ENCODE peak calls at places on chromosomes 11 and 22, in five cellular contexts. C is right lobe of liver, F is AG04450, A is fibroblast of lung, M is GM23338. R is an unnamed sample.
A peak's percentile ranks its signal among the peaks of the same experiment; 100 is the strongest.

GRCh38 chr11:69510471-69511357 is 29.3 kb downstream of the LINC01488 start:
- DNase-seq in C (peak; percentile 37), F (no peak), A (peak; percentile 69), M (no peak), R (peak; percentile 48)

GRCh38 chr11:36373040-36374010 is 77.2 kb downstream of the PRR5L start:
- DNase-seq in C (no peak), F (no peak), A (no peak), M (no peak), R (no peak)

GRCh38 chr22:42548597-42549328 is 5.0 kb upstream of the SERHL2 start:
- DNase-seq in C (no peak), F (no peak), A (no peak), M (peak; percentile 58), R (peak; percentile 75)

GRCh38 chr22:35684270-35684700 is 33.4 kb upstream of the APOL5 start:
- DNase-seq in C (no peak), F (no peak), A (peak; percentile 81), M (peak; percentile 67), R (peak; percentile 75)

GRCh38 chr11:69852051-69852450 is 32.8 kb upstream of the FGF3 start:
- DNase-seq in C (no peak), F (no peak), A (no peak), M (no peak), R (peak; percentile 33)

GRCh38 chr11:69383372-69383771 is 89.4 kb downstream of the MYEOV start:
- DNase-seq in C (no peak), F (no peak), A (no peak), M (no peak), R (peak; percentile 16)

GRCh38 chr11:113796663-113797259 is 17.2 kb downstream of the CLDN25 start:
- DNase-seq in C (no peak), F (no peak), A (peak; percentile 42), M (peak; percentile 87), R (peak; percentile 48)

GRCh38 chr11:129951883-129952262 is 50.8 kb downstream of the PRDM10 start:
- DNase-seq in C (no peak), F (no peak), A (no peak), M (no peak), R (no peak)

GRCh38 chr11:31793264-31793663 is 17.9 kb downstream of the PAX6 start:
- DNase-seq in C (no peak), F (no peak), A (no peak), M (no peak), R (no peak)

GRCh38 chr22:36822581-36822980 is 5.7 kb upstream of the PVALB start:
- DNase-seq in C (no peak), F (no peak), A (no peak), M (peak; percentile 59), R (peak; percentile 86)

GRCh38 chr11:107043242-107043991 is 25.1 kb upstream of the GUCY1A2 start:
- DNase-seq in C (no peak), F (peak; percentile 77), A (peak; percentile 94), M (no peak), R (no peak)

GRCh38 chr22:36293606-36294292 is 40.8 kb downstream of the APOL1 start:
- DNase-seq in C (peak; percentile 46), F (no peak), A (no peak), M (no peak), R (no peak)

GRCh38 chr11:8298801-8299786 is 35.4 kb upstream of the LMO1 start:
- DNase-seq in C (no peak), F (no peak), A (no peak), M (no peak), R (peak; percentile 31)

GRCh38 chr22:32475428-32476010 is 908 bp downstream of the FBXO7 start:
- DNase-seq in C (peak; percentile 58), F (no peak), A (peak; percentile 65), M (peak; percentile 39), R (peak; percentile 66)

GRCh38 chr11:118171274-118172062 is 5.0 kb downstream of the SCN2B start:
- DNase-seq in C (peak; percentile 74), F (peak; percentile 8), A (peak; percentile 58), M (peak; percentile 94), R (peak; percentile 95)

GRCh38 chr22:37218399-37218770 is 6.1 kb upstream of the SSTR3 start:
- DNase-seq in C (no peak), F (no peak), A (no peak), M (no peak), R (no peak)

GRCh38 chr11:122984186-122985011 is 2.8 kb upstream of the BSX start:
- DNase-seq in C (no peak), F (no peak), A (peak; percentile 8), M (peak; percentile 82), R (peak; percentile 87)

GRCh38 chr11:117520201-117520600 is 192.5 kb downstream of the CEP164 start:
- DNase-seq in C (no peak), F (no peak), A (no peak), M (no peak), R (no peak)

GRCh38 chr11:123300874-123301695 is 106.0 kb upstream of the CLMP start:
- DNase-seq in C (no peak), F (peak; percentile 42), A (peak; percentile 70), M (no peak), R (no peak)

DNA sequence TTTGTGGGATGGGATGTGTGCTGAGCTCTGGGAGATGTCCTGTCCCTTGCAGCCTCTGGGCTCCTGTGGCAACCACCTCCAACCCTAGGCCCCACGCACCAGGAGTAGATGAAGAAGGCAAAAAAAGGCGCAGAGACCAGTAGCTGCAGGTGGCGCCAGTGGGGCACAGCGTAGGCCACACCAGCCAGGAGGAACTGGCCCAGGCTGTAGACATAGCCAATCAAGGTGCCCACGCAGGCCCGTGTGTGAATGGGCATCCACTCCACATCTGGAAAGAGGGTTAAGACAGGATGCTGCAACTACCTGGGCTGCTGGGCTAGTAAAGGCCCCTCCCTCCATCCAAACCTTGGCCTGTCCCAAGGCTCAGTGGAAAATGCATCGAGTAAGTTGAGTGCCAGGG is 3.0 kb downstream of the SLC22A6 start:
- DNase-seq in C (no peak), F (no peak), A (no peak), M (peak; percentile 52), R (peak; percentile 76)
- TF ChIP-seq CTCF in C (no peak), F (no peak), A (no peak), M (peak; percentile 46), R (peak; percentile 66)

DNA sequence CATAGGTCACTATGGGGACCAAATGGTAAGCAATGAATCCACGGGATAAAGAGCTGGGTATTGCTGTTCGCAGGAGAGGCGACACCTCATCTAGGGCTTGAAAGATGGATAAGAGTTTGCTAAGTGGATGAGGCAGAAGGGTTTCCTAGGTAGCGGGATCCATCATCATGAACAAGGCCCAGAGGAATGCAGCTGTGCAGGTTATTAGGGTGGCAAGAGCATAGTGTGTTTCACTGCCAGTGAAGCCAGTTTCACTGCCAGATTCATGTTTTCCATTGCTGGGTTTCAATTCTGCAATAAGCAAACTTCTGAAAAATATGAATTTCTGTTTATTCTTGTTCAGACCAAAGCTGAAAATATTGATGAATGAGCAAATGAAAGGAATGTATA is 27.2 kb downstream of the WEE1 start:
- DNase-seq in C (no peak), F (no peak), A (no peak), M (no peak), R (peak; percentile 53)
- H3K4me3 ChIP-seq in C (no peak overlapping the region), F (no peak overlapping the region), A (no peak overlapping the region), M (no peak overlapping the region), R (no peak overlapping the region)

DNA sequence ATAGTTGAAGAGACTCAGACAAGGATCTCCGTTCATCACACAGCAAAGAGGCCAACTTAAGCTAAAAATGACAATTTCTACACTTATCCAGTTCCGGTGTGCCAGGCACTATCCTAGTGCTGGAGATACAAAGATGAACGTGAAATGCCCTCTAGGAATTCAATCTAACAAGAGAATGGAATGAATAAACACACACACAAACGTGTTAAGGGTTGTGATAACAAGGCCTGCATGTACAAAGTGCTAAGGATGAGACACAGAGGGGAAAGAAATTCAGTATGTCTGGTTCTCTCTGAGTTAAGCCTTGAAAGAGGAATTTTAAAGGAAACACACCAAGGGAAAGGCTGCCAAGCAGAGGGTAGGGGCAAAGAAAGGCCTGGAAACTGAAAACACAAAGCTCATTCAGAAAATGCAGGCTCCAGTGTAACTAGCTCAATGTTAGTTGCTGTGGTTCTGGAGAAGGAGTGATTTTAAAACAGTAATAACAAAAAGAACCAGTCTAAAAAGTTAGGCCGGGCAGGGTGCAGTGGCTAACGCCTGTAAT is 4.2 kb downstream of the CHKA start:
- DNase-seq in C (no peak), F (no peak), A (no peak), M (no peak), R (no peak)
- H3K27ac ChIP-seq in C (no peak overlapping the region), F (no peak overlapping the region), A (no peak overlapping the region), M (peak overlapping the region; percentile 64), R (no peak overlapping the region)

DNA sequence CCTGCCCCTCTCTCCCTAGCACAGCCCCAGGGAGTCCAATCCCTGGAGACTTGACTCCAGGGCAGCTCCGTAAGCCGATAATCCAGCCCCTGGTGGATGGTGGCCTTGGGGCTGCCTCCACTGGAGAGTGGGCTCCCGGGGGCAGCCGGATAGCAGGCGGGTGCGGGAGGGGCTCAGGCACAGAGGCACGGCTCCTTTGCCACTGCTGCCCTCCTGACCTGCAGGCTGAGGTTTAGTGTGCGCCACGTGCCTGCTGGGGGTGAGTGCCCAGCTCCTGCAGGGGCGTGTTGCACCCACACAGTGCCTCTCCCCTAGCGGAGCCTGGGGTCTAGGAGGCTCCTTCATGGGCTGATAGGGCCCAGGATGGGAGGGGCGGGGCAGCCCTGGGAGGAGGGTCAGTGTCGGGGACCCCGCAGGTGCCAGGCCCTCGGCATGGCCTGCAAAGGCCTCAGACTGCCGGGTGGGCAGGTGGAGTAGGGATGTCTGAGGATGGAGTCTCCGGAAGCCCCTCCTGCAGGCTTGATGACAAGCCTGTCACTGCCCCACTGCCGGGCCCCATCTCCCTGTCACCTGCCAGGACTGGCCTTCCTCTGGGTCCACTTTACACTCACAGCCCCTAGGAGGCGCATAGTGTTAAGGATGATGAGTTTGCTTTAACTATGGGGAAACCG is 5.6 kb downstream of the DUSP8 start:
- DNase-seq in C (no peak), F (no peak), A (no peak), M (no peak), R (no peak)
- TF ChIP-seq CTCF in C (no peak), F (no peak), A (peak; percentile 7), M (peak; percentile 45), R (peak; percentile 63)

R was measured in endodermal cell.